ENCODE peak calls at places on chromosomes 16 and 17, in six cellular contexts. One of them, this sample, is unnamed.

GRCh38 chr16:9286930-9287329 is 195.5 kb downstream of the HAPSTR1 start:
- DNase-seq in fibroblast of pulmonary artery: no peak
- DNase-seq in ovary: no peak
- DNase-seq in B cell: no peak
- DNase-seq in non-pigmented ciliary epithelial cell: no peak
- DNase-seq in fibroblast of the aortic adventitia: no peak
- DNase-seq in this sample: no peak

GRCh38 chr17:74276561-74277009 is 2.6 kb downstream of the DNAI2 start:
- DNase-seq in ovary: peak; percentile 34
- DNase-seq in B cell: no peak
- DNase-seq in fibroblast of the aortic adventitia: peak; percentile 65
- DNase-seq in non-pigmented ciliary epithelial cell: no peak
- DNase-seq in fibroblast of pulmonary artery: peak; percentile 52
- DNase-seq in this sample: no peak

GRCh38 chr16:77531741-77532140 is 96.9 kb upstream of the ADAMTS18 start:
- DNase-seq in fibroblast of pulmonary artery: peak; percentile 40
- DNase-seq in non-pigmented ciliary epithelial cell: peak; percentile 77
- DNase-seq in fibroblast of the aortic adventitia: peak; percentile 86
- DNase-seq in ovary: no peak
- DNase-seq in B cell: no peak
- DNase-seq in this sample: no peak

GRCh38 chr16:27408012-27408601 is 6.1 kb downstream of the IL21R start:
- DNase-seq in ovary: no peak
- DNase-seq in fibroblast of pulmonary artery: peak; percentile 51
- DNase-seq in B cell: peak; percentile 21
- DNase-seq in fibroblast of the aortic adventitia: peak; percentile 40
- DNase-seq in non-pigmented ciliary epithelial cell: no peak
- DNase-seq in this sample: no peak

GRCh38 chr16:3734758-3735221 is 17.5 kb upstream of the TRAP1 start:
- DNase-seq in non-pigmented ciliary epithelial cell: no peak
- DNase-seq in fibroblast of pulmonary artery: no peak
- DNase-seq in ovary: no peak
- DNase-seq in B cell: no peak
- DNase-seq in fibroblast of the aortic adventitia: no peak
- DNase-seq in this sample: no peak

GRCh38 chr16:56628486-56629035 is 3.0 kb downstream of the MT1E start:
- DNase-seq in ovary: no peak
- DNase-seq in non-pigmented ciliary epithelial cell: no peak
- DNase-seq in fibroblast of the aortic adventitia: no peak
- DNase-seq in B cell: no peak
- DNase-seq in fibroblast of pulmonary artery: no peak
- DNase-seq in this sample: no peak

GRCh38 chr16:28181557-28181914 is 30.2 kb downstream of the XPO6 start:
- DNase-seq in fibroblast of the aortic adventitia: peak; percentile 96
- DNase-seq in ovary: peak; percentile 15
- DNase-seq in B cell: no peak
- DNase-seq in fibroblast of pulmonary artery: peak; percentile 95
- DNase-seq in non-pigmented ciliary epithelial cell: peak; percentile 85
- DNase-seq in this sample: no peak

GRCh38 chr17:50129303-50129945 is 536 bp downstream of the SAMD14 start:
- DNase-seq in fibroblast of pulmonary artery: peak; percentile 53
- DNase-seq in B cell: peak; percentile 62
- DNase-seq in fibroblast of the aortic adventitia: no peak
- DNase-seq in ovary: no peak
- DNase-seq in non-pigmented ciliary epithelial cell: no peak
- DNase-seq in this sample: no peak

GRCh38 chr16:14672403-14672971 is 21.6 kb downstream of the PLA2G10 start:
- DNase-seq in non-pigmented ciliary epithelial cell: no peak
- DNase-seq in fibroblast of pulmonary artery: no peak
- DNase-seq in ovary: no peak
- DNase-seq in B cell: peak; percentile 47
- DNase-seq in fibroblast of the aortic adventitia: peak; percentile 7
- DNase-seq in this sample: no peak

GRCh38 chr17:64994781-64995538 is 61.6 kb downstream of the GNA13 start:
- DNase-seq in fibroblast of the aortic adventitia: no peak
- DNase-seq in fibroblast of pulmonary artery: no peak
- DNase-seq in ovary: no peak
- DNase-seq in non-pigmented ciliary epithelial cell: no peak
- DNase-seq in B cell: no peak
- DNase-seq in this sample: no peak

GRCh38 chr16:20291807-20292206 is 35.5 kb downstream of the GP2 start:
- DNase-seq in fibroblast of pulmonary artery: no peak
- DNase-seq in B cell: no peak
- DNase-seq in non-pigmented ciliary epithelial cell: no peak
- DNase-seq in fibroblast of the aortic adventitia: no peak
- DNase-seq in ovary: no peak
- DNase-seq in this sample: no peak

GRCh38 chr16:15907863-15908478 is 19.6 kb upstream of the CEP20 start:
- DNase-seq in fibroblast of pulmonary artery: peak; percentile 24
- DNase-seq in ovary: no peak
- DNase-seq in B cell: peak; percentile 67
- DNase-seq in non-pigmented ciliary epithelial cell: no peak
- DNase-seq in fibroblast of the aortic adventitia: no peak
- DNase-seq in this sample: no peak

GRCh38 chr16:14302399-14303181 is 231.5 kb downstream of the MRTFB start:
- DNase-seq in fibroblast of the aortic adventitia: no peak
- DNase-seq in B cell: peak; percentile 40
- DNase-seq in fibroblast of pulmonary artery: no peak
- DNase-seq in ovary: peak; percentile 33
- DNase-seq in non-pigmented ciliary epithelial cell: no peak
- DNase-seq in this sample: no peak

GRCh38 chr17:74280093-74280513 is 6.1 kb downstream of the DNAI2 start:
- DNase-seq in fibroblast of the aortic adventitia: no peak
- DNase-seq in B cell: peak; percentile 11
- DNase-seq in ovary: no peak
- DNase-seq in fibroblast of pulmonary artery: no peak
- DNase-seq in non-pigmented ciliary epithelial cell: no peak
- DNase-seq in this sample: no peak

GRCh38 chr17:2043785-2044184 is 2.0 kb downstream of the OVCA2 start:
- DNase-seq in ovary: no peak
- DNase-seq in non-pigmented ciliary epithelial cell: no peak
- DNase-seq in fibroblast of pulmonary artery: no peak
- DNase-seq in fibroblast of the aortic adventitia: peak; percentile 76
- DNase-seq in B cell: no peak
- DNase-seq in this sample: no peak

GRCh38 chr17:17792143-17792550 is 44.6 kb downstream of the SREBF1 start:
- DNase-seq in fibroblast of the aortic adventitia: no peak
- DNase-seq in ovary: no peak
- DNase-seq in B cell: no peak
- DNase-seq in non-pigmented ciliary epithelial cell: no peak
- DNase-seq in fibroblast of pulmonary artery: no peak
- DNase-seq in this sample: no peak

GRCh38 chr17:327971-328370 is 24.6 kb downstream of the RPH3AL start:
- DNase-seq in fibroblast of the aortic adventitia: no peak
- DNase-seq in non-pigmented ciliary epithelial cell: no peak
- DNase-seq in B cell: no peak
- DNase-seq in fibroblast of pulmonary artery: no peak
- DNase-seq in ovary: no peak
- DNase-seq in this sample: no peak

GRCh38 chr17:47200325-47200663 is 8.9 kb upstream of the MYL4 start:
- DNase-seq in B cell: no peak
- DNase-seq in non-pigmented ciliary epithelial cell: no peak
- DNase-seq in fibroblast of the aortic adventitia: no peak
- DNase-seq in fibroblast of pulmonary artery: no peak
- DNase-seq in ovary: no peak
- DNase-seq in this sample: no peak

GRCh38 chr17:1963250-1963649 is 61.9 kb downstream of the RTN4RL1 start:
- DNase-seq in non-pigmented ciliary epithelial cell: no peak
- DNase-seq in ovary: no peak
- DNase-seq in fibroblast of the aortic adventitia: no peak
- DNase-seq in B cell: no peak
- DNase-seq in fibroblast of pulmonary artery: no peak
- DNase-seq in this sample: no peak

GRCh38 chr17:67912656-67913055 is 83.6 kb downstream of the C17orf58 start:
- DNase-seq in B cell: no peak
- DNase-seq in ovary: no peak
- DNase-seq in fibroblast of pulmonary artery: no peak
- DNase-seq in non-pigmented ciliary epithelial cell: no peak
- DNase-seq in fibroblast of the aortic adventitia: no peak
- DNase-seq in this sample: no peak

GRCh38 chr17:66507103-66507923 is 204.9 kb downstream of the PRKCA start:
- DNase-seq in fibroblast of the aortic adventitia: peak; percentile 91
- DNase-seq in non-pigmented ciliary epithelial cell: no peak
- DNase-seq in ovary: peak; percentile 40
- DNase-seq in fibroblast of pulmonary artery: peak; percentile 78
- DNase-seq in B cell: no peak
- DNase-seq in this sample: no peak

GRCh38 chr17:71505200-71505599 is 615.6 kb upstream of the SOX9 start:
- DNase-seq in ovary: no peak
- DNase-seq in non-pigmented ciliary epithelial cell: peak; percentile 40
- DNase-seq in fibroblast of pulmonary artery: no peak
- DNase-seq in fibroblast of the aortic adventitia: no peak
- DNase-seq in B cell: no peak
- DNase-seq in this sample: no peak

GRCh38 chr17:70310251-70310672 is 140.9 kb downstream of the KCNJ2 start:
- DNase-seq in ovary: no peak
- DNase-seq in fibroblast of pulmonary artery: no peak
- DNase-seq in fibroblast of the aortic adventitia: no peak
- DNase-seq in B cell: no peak
- DNase-seq in non-pigmented ciliary epithelial cell: no peak
- DNase-seq in this sample: no peak

GRCh38 chr16:55661842-55662479 is 6.2 kb downstream of the SLC6A2 start:
- DNase-seq in fibroblast of the aortic adventitia: no peak
- DNase-seq in B cell: no peak
- DNase-seq in fibroblast of pulmonary artery: no peak
- DNase-seq in ovary: no peak
- DNase-seq in non-pigmented ciliary epithelial cell: no peak
- DNase-seq in this sample: no peak

This sample was measured in ureter.